ENCODE peak calls at places on chromosomes 1 and 21, in ten cellular contexts. P, I, R, T, Z, S, C, A, G and D are unnamed samples.

GRCh38 chr1:30598571-30599114 is 124.7 kb downstream of the MATN1 start:
- DNase-seq in P (no peak), Z (no peak), T (no peak), G (no peak), I (no peak), R (no peak), C (no peak), S (no peak), A (no peak), D (no peak)

GRCh38 chr1:231806623-231807470 is 180.3 kb downstream of the DISC1 start:
- DNase-seq in I (peak), A (peak), P (peak), Z (no peak), R (peak), T (no peak), C (peak), S (peak), G (peak), D (peak)

GRCh38 chr1:162612606-162613400 is 19.5 kb upstream of the DDR2 start:
- DNase-seq in Z (no peak), R (no peak), G (peak), C (no peak), I (no peak), A (peak), P (peak), T (peak), S (no peak), D (no peak)

GRCh38 chr1:230493264-230493663 is 67.1 kb upstream of the PGBD5 start:
- DNase-seq in R (no peak), P (no peak), C (no peak), A (no peak), G (no peak), T (no peak), I (no peak), Z (no peak), S (no peak), D (no peak)

GRCh38 chr1:227785094-227785811 is 30.2 kb upstream of the PRSS38 start:
- DNase-seq in C (no peak), T (no peak), Z (no peak), R (no peak), P (no peak), S (no peak), I (peak), G (no peak), A (no peak), D (no peak)

GRCh38 chr1:206725053-206725963 is 40.6 kb downstream of the MAPKAPK2 start:
- DNase-seq in A (peak), Z (no peak), I (peak), S (peak), C (no peak), P (peak), G (peak), T (peak), R (no peak), D (peak)

GRCh38 chr1:28882009-28882628 is 32.2 kb upstream of the EPB41 start:
- DNase-seq in P (peak), R (peak), T (peak), I (peak), C (peak), S (peak), Z (peak), G (peak), A (peak), D (peak)

GRCh38 chr1:222897527-222898190 is 82.8 kb downstream of the DISP1 start:
- DNase-seq in I (no peak), T (peak), S (no peak), A (no peak), R (no peak), P (peak), C (no peak), Z (no peak), G (no peak), D (no peak)

GRCh38 chr1:97593192-97593591 is 327.6 kb downstream of the DPYD start:
- DNase-seq in R (no peak), A (no peak), Z (no peak), P (no peak), C (no peak), G (no peak), T (no peak), S (no peak), I (no peak), D (no peak)

GRCh38 chr1:201850053-201850397 is 21.1 kb downstream of the IPO9 start:
- DNase-seq in T (peak), Z (no peak), C (no peak), S (no peak), G (peak), P (peak), I (no peak), R (no peak), A (peak), D (no peak)

DNA sequence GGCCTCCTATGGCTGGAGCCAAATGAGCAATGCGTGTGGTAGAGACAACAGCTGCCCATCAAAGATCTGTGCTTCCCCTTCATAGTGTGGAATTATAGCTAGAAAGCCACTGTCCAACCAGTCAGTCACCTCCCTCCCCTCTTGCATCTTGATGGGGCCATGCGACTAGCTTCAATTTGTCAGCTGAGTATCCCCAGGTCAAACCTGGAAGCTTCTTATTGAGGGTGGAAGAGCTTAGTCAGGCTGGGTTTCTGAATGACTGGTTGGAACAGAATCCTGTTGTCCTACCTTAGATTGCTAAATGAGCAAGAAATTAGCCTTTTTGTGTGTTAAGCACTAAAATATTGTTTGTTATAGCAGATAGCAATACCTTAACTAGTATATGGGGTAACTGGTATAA is 625.4 kb downstream of the PTPRC start:
- DNase-seq in T (no peak), G (no peak), A (no peak), P (no peak), R (no peak), I (no peak), Z (no peak), S (no peak), C (no peak), D (no peak)
- TF ChIP-seq CTCF in T (no peak), G (no peak), A (no peak), P (no peak), R (no peak), I (no peak), Z (no peak), S (no peak), C (no peak), D (no peak)

GRCh38 chr21:29335720-29336119 is 37.0 kb downstream of the BACH1 start:
- DNase-seq in Z (no peak), G (peak), A (no peak), T (peak), P (peak), I (no peak), C (no peak), R (no peak), S (no peak), D (no peak)
- TF ChIP-seq CTCF in Z (peak), G (no peak), A (no peak), T (no peak), P (no peak), I (no peak), C (no peak), R (no peak), S (no peak), D (no peak)

DNA sequence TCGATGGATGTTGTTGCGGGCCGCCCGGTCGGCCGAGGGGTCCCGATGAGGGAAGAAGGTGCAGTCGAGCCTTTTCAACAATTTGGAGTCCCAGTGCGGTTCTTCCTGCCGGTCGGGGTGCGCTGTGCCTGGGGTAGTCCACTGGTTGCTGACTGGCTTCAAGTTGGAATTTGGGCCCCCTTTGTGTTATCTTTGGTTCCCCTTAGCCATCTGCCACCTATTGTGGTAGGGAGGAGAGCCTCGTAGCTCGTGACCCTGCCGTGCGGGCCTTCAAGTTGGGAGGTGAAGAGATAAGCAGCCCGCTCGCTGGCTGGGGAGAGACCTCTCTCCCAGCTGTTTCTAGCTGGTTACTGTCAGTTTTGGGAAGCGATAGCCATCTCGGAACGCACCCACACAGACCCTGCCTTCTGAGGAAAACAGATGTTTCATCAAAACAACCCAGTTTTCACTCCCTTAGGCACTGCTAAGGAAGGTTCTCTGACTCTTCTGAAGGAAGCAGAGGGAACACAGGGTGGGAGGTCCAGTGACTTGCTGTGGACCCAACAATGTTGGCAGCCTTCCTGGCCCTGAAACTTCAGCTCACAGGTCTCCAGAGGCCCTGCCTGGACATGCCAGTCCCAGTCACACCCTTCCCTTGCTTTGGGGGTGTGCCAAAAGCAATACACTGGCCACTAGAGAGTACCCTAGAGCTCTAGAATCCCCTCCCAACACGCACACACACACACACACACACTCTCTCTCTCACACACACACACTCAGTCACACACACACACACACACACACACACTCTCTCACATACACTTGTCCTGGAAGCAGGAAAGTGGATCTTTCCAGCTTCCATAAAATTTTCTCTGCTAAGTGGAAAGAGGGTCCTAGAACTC is 1.0 kb downstream of the BTG2 start:
- DNase-seq in G (peak), Z (peak), C (peak), A (peak), P (peak), T (peak), I (peak), S (no peak), R (no peak), D (peak)
- TF ChIP-seq CTCF in G (no peak), Z (peak), C (no peak), A (no peak), P (peak), T (no peak), I (no peak), S (no peak), R (peak), D (no peak)

GRCh38 chr1:209202826-209203439 is 380.6 kb upstream of the CAMK1G start:
- DNase-seq in A (no peak), T (peak), Z (no peak), S (peak), I (no peak), G (peak), P (peak), R (peak), C (no peak), D (peak)
- TF ChIP-seq CTCF in A (peak), T (peak), Z (peak), S (peak), I (no peak), G (peak), P (peak), R (peak), C (peak), D (peak)

GRCh38 chr1:59816318-59816878 is 1.6 kb downstream of the HOOK1 start:
- DNase-seq in A (no peak), T (no peak), C (no peak), Z (no peak), G (no peak), S (no peak), R (no peak), P (no peak), I (no peak), D (no peak)
- TF ChIP-seq CTCF in A (no peak), T (no peak), C (no peak), Z (no peak), G (no peak), S (no peak), R (no peak), P (no peak), I (no peak), D (no peak)

GRCh38 chr1:9198538-9199361 is 35.8 kb upstream of the H6PD start:
- DNase-seq in C (no peak), P (no peak), T (peak), Z (no peak), A (no peak), S (peak), R (no peak), G (no peak), I (no peak), D (peak)
- TF ChIP-seq CTCF in C (no peak), P (peak), T (no peak), Z (no peak), A (no peak), S (no peak), R (peak), G (no peak), I (no peak), D (no peak)

GRCh38 chr1:244154882-244155531 is 103.9 kb downstream of the ZBTB18 start:
- DNase-seq in P (no peak), S (no peak), I (no peak), T (no peak), C (no peak), A (no peak), Z (no peak), R (no peak), G (no peak), D (no peak)
- TF ChIP-seq CTCF in P (no peak), S (no peak), I (no peak), T (no peak), C (no peak), A (no peak), Z (no peak), R (no peak), G (no peak), D (no peak)

DNA sequence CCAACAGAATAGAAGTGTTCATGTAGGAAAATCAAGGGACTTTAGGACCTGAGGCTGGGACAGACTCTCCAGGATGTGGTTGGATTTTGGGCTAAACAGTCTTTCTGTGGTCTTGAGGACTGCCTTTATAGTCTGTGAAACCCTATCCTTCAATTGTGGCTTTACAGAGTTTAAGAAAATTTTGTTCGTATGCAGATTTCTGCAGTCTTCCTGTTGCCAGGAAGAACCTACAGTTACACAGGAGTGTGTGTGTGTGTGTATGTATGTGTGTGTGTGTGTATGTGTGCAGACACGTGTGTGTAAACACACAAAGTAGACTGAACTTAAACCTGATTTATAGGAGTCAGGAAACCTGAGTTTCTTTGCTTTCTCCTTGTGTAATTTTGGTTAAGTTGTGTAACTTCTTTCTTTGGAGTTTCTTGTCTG is 22.8 kb downstream of the NEK7 start:
- DNase-seq in T (peak), C (no peak), I (no peak), P (no peak), G (no peak), R (no peak), Z (no peak), S (no peak), A (no peak), D (no peak)
- TF ChIP-seq CTCF in T (no peak), C (no peak), I (no peak), P (no peak), G (no peak), R (no peak), Z (no peak), S (no peak), A (no peak), D (no peak)

DNA sequence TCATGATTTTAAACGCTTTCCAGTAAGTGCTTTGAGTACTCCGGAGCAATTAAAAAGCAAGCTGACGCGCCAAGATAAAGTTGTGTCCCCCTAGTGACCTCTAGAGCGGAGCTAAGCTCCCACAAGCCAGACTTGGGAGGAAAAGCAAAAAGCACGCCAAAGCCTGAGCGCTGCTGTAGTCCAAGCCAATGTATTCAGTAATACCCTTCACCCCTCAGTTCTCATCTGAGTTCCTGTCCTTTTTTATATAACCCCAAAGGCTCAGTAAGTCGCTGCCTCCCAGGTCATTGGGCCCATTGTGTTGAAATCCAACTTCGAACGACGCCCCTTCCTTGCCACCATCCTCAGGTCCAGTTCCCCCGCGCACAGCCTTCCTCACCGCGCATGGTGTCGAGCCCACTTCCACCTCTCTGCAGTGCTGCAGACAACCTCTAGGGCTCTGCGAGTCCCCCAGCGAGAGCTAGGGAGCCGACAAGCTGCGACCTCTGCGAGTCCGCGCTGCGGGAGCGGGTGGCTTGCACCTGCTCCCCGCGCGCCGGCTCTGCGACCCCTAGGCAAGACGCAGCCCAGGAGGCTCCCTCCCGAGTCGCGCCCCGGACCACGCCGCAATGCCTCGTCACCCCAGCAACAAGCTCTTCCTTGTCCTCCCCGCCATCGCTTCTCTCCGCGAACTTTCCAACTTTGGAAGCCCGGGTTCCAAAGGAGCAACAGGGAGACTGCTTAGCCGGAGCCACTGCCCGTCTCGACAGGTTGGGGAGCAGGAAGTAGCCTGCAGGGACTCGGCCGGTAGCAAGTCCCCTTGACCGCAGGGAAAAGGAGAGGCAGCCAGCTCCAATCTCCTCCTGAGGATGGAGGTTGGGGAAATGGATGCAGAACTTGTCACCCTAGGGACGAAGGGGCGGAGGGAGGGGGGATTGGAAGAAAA is 3.8 kb upstream of the SLC44A5 start:
- DNase-seq in T (peak), P (peak), R (peak), A (peak), C (peak), S (peak), G (no peak), I (peak), Z (no peak), D (peak)
- TF ChIP-seq CTCF in T (peak), P (peak), R (peak), A (no peak), C (peak), S (no peak), G (no peak), I (no peak), Z (peak), D (peak)

GRCh38 chr1:3775498-3776230 is 3.1 kb downstream of the SMIM1 start:
- DNase-seq in T (peak), P (peak), Z (no peak), A (peak), I (peak), S (peak), R (peak), C (peak), G (peak), D (peak)
- TF ChIP-seq CTCF in T (no peak), P (no peak), Z (peak), A (no peak), I (no peak), S (no peak), R (peak), C (peak), G (peak), D (peak)